ENCODE peak calls at places on chromosome 11, in eight cellular contexts. Z is kidney; O is fibroblast of lung; X is sigmoid colon; N is CD8-positive, alpha-beta T cell; W is gastrocnemius medialis; G is cardiac muscle cell; S is adrenal gland. V is an unnamed sample.

GRCh38 chr11:134971381-134971780 is 559.3 kb upstream of the B3GAT1 start:
- DNase-seq in G (no peak), Z (no peak), S (no peak), O (no peak), N (no peak), X (no peak), W (no peak), V (no peak)

GRCh38 chr11:19359425-19360000 is 118.8 kb upstream of the E2F8 start:
- DNase-seq in Z (no peak), X (no peak), G (no peak), O (peak; percentile 49), N (no peak), W (no peak), S (no peak), V (no peak)

GRCh38 chr11:8023831-8024555 is 36.9 kb downstream of the EIF3F start:
- DNase-seq in Z (no peak), G (peak; percentile 59), W (no peak), S (no peak), N (no peak), X (no peak), O (peak; percentile 27), V (peak; percentile 40)

GRCh38 chr11:68038226-68038717 is 553 bp upstream of the TCIRG1 start:
- DNase-seq in Z (peak; percentile 82), S (peak; percentile 65), W (no peak), O (no peak), N (no peak), G (no peak), X (no peak), V (no peak)

GRCh38 chr11:1757861-1758610 is 5.7 kb downstream of the CTSD start:
- DNase-seq in N (peak; percentile 49), S (no peak), O (no peak), Z (peak; percentile 81), X (no peak), W (no peak), G (no peak), V (no peak)

GRCh38 chr11:110198031-110198729 is 98.2 kb downstream of the RDX start:
- DNase-seq in O (peak; percentile 55), S (no peak), X (no peak), Z (no peak), G (peak; percentile 18), W (no peak), N (no peak), V (peak; percentile 52)

GRCh38 chr11:29937526-29937925 is 79.3 kb downstream of the KCNA4 start:
- DNase-seq in Z (no peak), S (no peak), O (no peak), G (no peak), N (no peak), X (no peak), W (no peak), V (no peak)

GRCh38 chr11:63445720-63446119 is 45.2 kb downstream of the PLAAT5 start:
- DNase-seq in X (no peak), S (no peak), W (no peak), O (peak; percentile 2), G (peak; percentile 5), Z (no peak), N (no peak), V (no peak)

GRCh38 chr11:71420455-71421241 is 27.5 kb downstream of the DHCR7 start:
- DNase-seq in G (peak; percentile 67), S (no peak), O (peak; percentile 68), Z (no peak), W (no peak), N (no peak), X (no peak), V (no peak)

GRCh38 chr11:20131744-20132666 is 28.3 kb downstream of the DBX1 start:
- DNase-seq in G (peak; percentile 71), Z (peak; percentile 78), S (peak; percentile 55), X (peak; percentile 85), O (peak; percentile 66), W (peak; percentile 30), N (peak; percentile 44), V (peak; percentile 79)

GRCh38 chr11:112795142-112795815 is 165.9 kb upstream of the NCAM1 start:
- DNase-seq in N (peak; percentile 11), Z (no peak), O (peak; percentile 20), W (no peak), G (peak; percentile 77), S (no peak), X (no peak), V (no peak)

GRCh38 chr11:96326954-96327353 is 16.0 kb downstream of the MAML2 start:
- DNase-seq in X (no peak), S (no peak), O (no peak), W (no peak), G (no peak), Z (no peak), N (no peak), V (no peak)

GRCh38 chr11:69437001-69437875 is 44.2 kb upstream of the LINC01488 start:
- DNase-seq in N (no peak), Z (peak; percentile 87), X (peak; percentile 54), G (no peak), O (no peak), W (no peak), S (no peak), V (no peak)

GRCh38 chr11:113446938-113447337 is 28.3 kb downstream of the DRD2 start:
- DNase-seq in X (no peak), G (no peak), Z (no peak), N (no peak), O (no peak), S (no peak), W (no peak), V (no peak)

DNA sequence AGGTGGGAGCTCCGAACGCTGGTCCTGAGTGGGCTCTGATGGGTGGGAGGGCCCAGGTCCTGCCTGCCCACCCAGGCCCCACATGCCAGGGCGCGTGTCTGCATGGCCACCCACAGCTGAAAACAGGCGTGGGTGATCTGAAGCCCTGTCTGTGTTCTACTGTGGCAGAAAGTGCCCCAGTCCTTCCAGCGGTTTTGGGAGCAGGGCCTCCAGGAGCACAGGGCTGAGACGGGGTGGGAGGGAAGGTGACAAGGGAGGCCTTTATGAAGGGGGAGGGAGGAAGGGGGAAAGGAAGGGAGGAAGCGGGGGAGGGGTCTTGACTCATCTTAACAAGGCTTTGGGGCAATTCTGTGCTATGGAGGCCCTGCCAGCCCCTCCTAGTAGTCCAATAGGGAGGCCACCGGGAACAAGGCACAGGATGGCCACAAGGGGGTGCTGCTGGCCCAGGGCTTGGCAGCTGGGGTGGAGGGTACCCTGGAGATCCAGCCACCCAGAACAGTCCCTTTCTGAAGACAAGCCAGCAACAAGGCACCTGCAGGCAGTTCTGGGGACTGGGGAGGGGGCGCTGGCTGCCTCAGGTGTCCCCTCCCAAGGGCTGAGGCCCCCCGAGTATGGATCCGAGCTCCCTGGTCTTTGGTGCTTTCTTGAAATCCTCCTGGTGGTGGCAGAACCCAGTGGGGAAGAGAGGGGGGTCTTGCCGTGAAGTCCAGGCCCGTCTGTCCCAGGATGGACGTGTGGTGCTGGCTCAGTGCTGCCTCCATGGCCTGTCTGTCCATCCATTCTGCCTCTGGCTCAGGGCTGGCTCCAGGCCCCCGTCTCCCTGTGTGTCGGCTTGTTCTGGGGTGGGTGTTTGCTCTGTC is 6.3 kb upstream of the FADS3 start:
- DNase-seq in Z (peak; percentile 91), W (peak; percentile 20), G (peak; percentile 79), S (peak; percentile 78), X (peak; percentile 90), N (peak; percentile 86), O (peak; percentile 67), V (peak; percentile 82)
- H3K4me3 ChIP-seq in Z (no peak overlapping the region), W (no peak overlapping the region), G (no peak overlapping the region), S (no peak overlapping the region), X (no peak overlapping the region), N (no peak overlapping the region), O (no peak overlapping the region), V (no peak overlapping the region)

GRCh38 chr11:119295178-119295577 is 21.8 kb downstream of the MCAM start:
- DNase-seq in N (no peak), S (no peak), G (peak; percentile 35), X (no peak), Z (no peak), W (no peak), O (peak; percentile 15), V (no peak)
- TF ChIP-seq CTCF in N (no peak), S (no peak), G (no peak), X (no peak), Z (no peak), W (no peak), O (no peak), V (no peak)

DNA sequence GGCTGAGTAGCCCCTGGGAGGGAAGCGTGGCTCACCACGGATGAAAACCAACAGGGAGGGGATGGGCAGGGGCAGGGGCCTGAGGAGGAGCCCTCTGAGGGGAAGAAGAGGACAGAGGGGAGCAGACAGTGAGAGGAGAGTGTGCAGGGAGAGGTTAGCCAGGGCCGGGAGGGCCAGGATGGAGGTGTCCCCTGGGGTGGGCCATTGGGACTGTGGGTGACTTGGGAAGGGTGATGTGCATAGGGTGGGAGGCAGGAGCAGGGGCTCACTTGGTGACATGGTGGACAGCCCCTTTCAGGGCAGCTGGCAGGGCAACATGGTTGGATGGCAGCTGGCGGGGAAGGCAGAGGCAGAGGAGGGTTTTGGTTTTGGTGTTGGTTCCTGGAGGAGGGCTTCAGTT is 5.6 kb upstream of the GDPD5 start:
- DNase-seq in X (no peak), O (no peak), Z (no peak), G (no peak), S (no peak), N (no peak), W (no peak), V (no peak)
- H3K4me1 ChIP-seq in X (peaks cover 3% of the 10 kb centered on the region), O (peaks cover 3% of the 10 kb centered on the region), Z (no peaks in the 10 kb centered on the region), G (peaks cover 41% of the 10 kb centered on the region), S (peaks cover 2% of the 10 kb centered on the region), N (peaks cover 11% of the 10 kb centered on the region), W (no peaks in the 10 kb centered on the region), V (peaks cover 8% of the 10 kb centered on the region)

GRCh38 chr11:32436751-32437405 is 1.5 kb upstream of the WT1 start:
- DNase-seq in N (no peak), X (no peak), G (peak; percentile 42), Z (no peak), S (no peak), W (no peak), O (no peak), V (no peak)

GRCh38 chr11:32435511-32435946 is at the start of gene WT1:
- DNase-seq in S (no peak), N (no peak), W (no peak), Z (peak; percentile 73), X (no peak), G (peak; percentile 91), O (no peak), V (no peak)

GRCh38 chr11:32437406-32438345 is 2.3 kb upstream of the WT1 start:
- DNase-seq in S (no peak), N (no peak), Z (no peak), W (no peak), G (no peak), X (no peak), O (no peak), V (no peak)

GRCh38 chr11:32435152-32435480 is 223 bp downstream of the WT1 start:
- DNase-seq in N (no peak), O (no peak), S (no peak), W (no peak), Z (no peak), G (peak; percentile 75), X (no peak), V (no peak)

DNA sequence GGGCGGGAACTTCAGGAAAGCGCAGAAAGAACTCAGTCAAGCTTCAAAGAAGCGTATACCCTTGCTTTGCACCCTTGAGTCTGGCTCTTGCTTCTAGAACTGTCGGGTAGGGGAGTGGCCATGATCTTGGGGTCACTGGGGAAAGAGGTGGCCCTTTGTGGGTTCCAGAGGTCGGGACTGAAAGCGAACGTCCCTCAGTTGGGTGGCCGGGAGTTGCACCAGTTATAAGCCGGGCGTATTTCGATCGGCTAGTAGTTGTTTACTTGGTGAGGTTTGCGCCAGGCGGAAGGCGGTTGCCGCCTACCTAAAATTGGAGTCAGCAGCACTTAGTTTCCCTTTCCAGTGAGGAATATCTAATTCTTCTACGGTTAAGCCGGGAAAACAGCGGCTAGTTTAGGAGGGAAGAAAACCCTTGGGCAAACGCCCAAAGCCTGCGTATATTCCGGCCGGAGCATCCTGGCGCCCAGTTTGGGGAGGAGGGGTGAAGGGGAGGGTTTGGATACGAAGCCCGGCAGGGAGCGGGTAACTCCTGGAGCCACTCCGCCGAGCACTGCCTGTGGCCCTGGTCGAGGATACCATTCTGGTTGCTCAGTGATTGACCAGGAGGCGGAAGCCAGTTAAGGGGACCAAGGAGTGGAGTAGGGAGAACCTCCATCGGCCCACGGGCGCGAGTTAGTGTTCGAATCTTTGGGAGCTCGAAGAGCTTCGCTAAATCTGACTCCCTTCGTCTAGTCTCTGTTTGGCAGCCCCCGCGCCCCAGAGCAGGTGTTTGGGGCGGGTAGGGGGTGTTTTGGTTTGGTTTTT is 810 bp upstream of the WT1 start:
- DNase-seq in X (no peak), N (no peak), W (no peak), S (no peak), O (no peak), G (peak; percentile 78), Z (no peak), V (no peak)
- H3K4me3 ChIP-seq in X (no peak overlapping the region), N (no peak overlapping the region), W (no peak overlapping the region), S (peak overlapping the region; percentile 39), O (no peak overlapping the region), G (peak overlapping the region; percentile 22), Z (peak overlapping the region; percentile 37), V (peak overlapping the region; percentile 35)

V was measured in right atrium auricular region.